ENCODE peak calls at places on chromosomes 13 and 19, in four cellular contexts. D, K, M and Y are unnamed samples.

GRCh38 chr13:108495686-108496363 is 133.6 kb upstream of the MYO16 start:
- DNase-seq in K (no peak), D (no peak), M (no peak), Y (no peak)

GRCh38 chr13:74986609-74987008 is 495.4 kb downstream of the TBC1D4 start:
- DNase-seq in D (no peak), M (no peak), K (no peak), Y (no peak)

GRCh38 chr13:39451860-39452301 is 151.1 kb downstream of the LHFPL6 start:
- DNase-seq in D (peak; percentile 45), K (no peak), M (no peak), Y (no peak)

GRCh38 chr19:17448190-17448967 is at the start of gene TMEM221:
- DNase-seq in D (no peak), M (peak; percentile 57), K (peak; percentile 72), Y (peak; percentile 77)

GRCh38 chr19:5138606-5139594 is 170.0 kb downstream of the KDM4B start:
- DNase-seq in D (no peak), M (peak; percentile 57), K (peak; percentile 89), Y (no peak)

GRCh38 chr13:22285867-22286632 is 615.2 kb downstream of the FGF9 start:
- DNase-seq in M (no peak), K (no peak), D (no peak), Y (no peak)

GRCh38 chr19:7868671-7869452 is 5.3 kb downstream of the PRR36 start:
- DNase-seq in K (peak; percentile 84), M (peak; percentile 86), D (no peak), Y (peak; percentile 90)

GRCh38 chr13:47146991-47147783 is 250.3 kb upstream of the HTR2A start:
- DNase-seq in M (no peak), K (no peak), D (no peak), Y (no peak)

GRCh38 chr13:23621316-23621645 is 51.1 kb downstream of the TNFRSF19 start:
- DNase-seq in D (no peak), M (no peak), K (no peak), Y (no peak)

GRCh38 chr19:29596885-29597525 is 9.1 kb upstream of the POP4 start:
- DNase-seq in K (no peak), M (no peak), D (peak; percentile 69), Y (no peak)